ENCODE peak calls at places on chromosomes 13 and 19, in eight cellular contexts. C is thoracic aorta, P is fibroblast of pulmonary artery, V is OCI-LY7, G is foreskin fibroblast, A is psoas muscle, E is thyroid gland, J is body of pancreas. N is an unnamed sample.

GRCh38 chr19:58318297-58318696 is 8.5 kb upstream of the ZSCAN22 start:
- DNase-seq in C (no peak), P (no peak), V (no peak), G (no peak), A (no peak), E (no peak), J (no peak), N (no peak)

GRCh38 chr13:66774046-66774445 is 456.1 kb downstream of the PCDH9 start:
- DNase-seq in C (no peak), P (no peak), V (no peak), G (no peak), A (no peak), E (no peak), J (no peak), N (no peak)

GRCh38 chr13:101453784-101454201 is 1.3 kb downstream of the ITGBL1 start:
- DNase-seq in C (no peak), P (no peak), V (no peak), G (peak), A (no peak), E (peak), J (peak), N (peak)

GRCh38 chr13:80083097-80083429 is 257.9 kb downstream of the SPRY2 start:
- DNase-seq in C (no peak), P (no peak), V (no peak), G (no peak), A (no peak), E (no peak), J (no peak), N (no peak)

GRCh38 chr19:14473073-14473790 is 1.9 kb downstream of the PTGER1 start:
- DNase-seq in C (no peak), P (no peak), V (no peak), G (peak), A (no peak), E (no peak), J (no peak), N (peak)

GRCh38 chr13:98144501-98145350 is 1.8 kb downstream of the FARP1 start:
- DNase-seq in C (no peak), P (peak), V (no peak), G (peak), A (no peak), E (peak), J (peak), N (no peak)

GRCh38 chr19:38977445-38978314 is 2.1 kb upstream of the FBXO17 start:
- DNase-seq in C (no peak), P (no peak), V (no peak), G (peak), A (no peak), E (no peak), J (no peak), N (peak)

GRCh38 chr13:45728759-45729158 is 26.6 kb downstream of the CBY2 start:
- DNase-seq in C (no peak), P (peak), V (peak), G (no peak), A (no peak), E (no peak), J (no peak), N (peak)

GRCh38 chr13:26324867-26325266 is 70.9 kb downstream of the CDK8 start:
- DNase-seq in C (no peak), P (no peak), V (no peak), G (no peak), A (no peak), E (no peak), J (no peak), N (no peak)

GRCh38 chr13:60009300-60010248 is 154.2 kb downstream of the DIAPH3 start:
- DNase-seq in C (no peak), P (no peak), V (no peak), G (no peak), A (no peak), E (peak), J (peak), N (no peak)

GRCh38 chr13:32731576-32731975 is 145.3 kb downstream of the PDS5B start:
- DNase-seq in C (no peak), P (no peak), V (no peak), G (peak), A (no peak), E (no peak), J (no peak), N (no peak)

GRCh38 chr13:74230984-74231443 is 96.8 kb upstream of the KLF12 start:
- DNase-seq in C (no peak), P (no peak), V (no peak), G (no peak), A (no peak), E (no peak), J (no peak), N (no peak)

GRCh38 chr13:74221752-74222151 is 87.5 kb upstream of the KLF12 start:
- DNase-seq in C (no peak), P (no peak), V (no peak), G (no peak), A (no peak), E (no peak), J (no peak), N (no peak)

GRCh38 chr13:74227476-74228158 is 93.4 kb upstream of the KLF12 start:
- DNase-seq in C (no peak), P (no peak), V (no peak), G (no peak), A (no peak), E (no peak), J (no peak), N (no peak)

GRCh38 chr13:74229242-74229641 is 95.0 kb upstream of the KLF12 start:
- DNase-seq in C (no peak), P (no peak), V (no peak), G (peak), A (no peak), E (no peak), J (no peak), N (no peak)

GRCh38 chr13:74226791-74227475 is 92.7 kb upstream of the KLF12 start:
- DNase-seq in C (no peak), P (no peak), V (no peak), G (peak), A (no peak), E (no peak), J (no peak), N (no peak)
- TF ChIP-seq CTCF in C (no peak), P (no peak), V (no peak), G (no peak), A (no peak), E (no peak), J (no peak), N (no peak)

DNA sequence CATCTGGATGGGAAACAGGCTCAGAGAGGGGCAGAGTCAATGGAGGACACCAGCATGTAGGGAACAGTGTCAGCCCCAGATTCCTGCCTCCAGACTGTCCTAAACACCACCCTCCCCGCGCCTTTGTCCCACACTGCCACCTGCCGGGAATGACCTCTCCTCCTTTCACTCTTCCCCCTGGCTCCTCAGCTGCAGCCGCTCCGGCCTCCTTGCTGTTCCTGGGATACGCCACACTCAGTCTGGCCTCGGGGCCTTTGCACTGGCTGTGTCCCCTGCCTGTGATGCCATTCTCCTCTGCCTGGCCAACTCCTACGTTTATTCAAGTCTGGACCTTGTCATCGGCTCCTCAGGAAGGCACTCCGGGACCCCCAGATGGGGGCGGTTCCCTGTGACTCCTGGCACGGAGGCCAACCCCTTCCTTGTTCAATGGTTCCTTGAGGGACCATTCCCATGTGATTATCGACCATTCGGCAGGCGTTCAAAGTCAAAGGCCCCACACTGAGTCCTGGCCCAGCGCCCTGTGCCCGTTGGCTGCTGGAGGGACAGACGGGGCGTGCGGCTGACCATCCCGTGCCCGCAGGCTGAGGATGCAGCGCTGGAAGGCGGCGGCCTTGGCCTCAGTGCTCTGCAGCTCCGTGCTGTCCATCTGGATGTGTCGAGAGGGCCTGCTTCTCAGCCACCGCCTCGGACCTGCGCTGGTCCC is 15.8 kb downstream of the FUT6 start:
- DNase-seq in C (no peak), P (no peak), V (no peak), G (peak), A (no peak), E (no peak), J (peak), N (no peak)
- TF ChIP-seq CTCF in C (no peak), P (peak), V (peak), G (no peak), A (no peak), E (no peak), J (peak), N (no peak)

GRCh38 chr19:12117203-12117970 is 22.8 kb downstream of the ZNF20 start:
- DNase-seq in C (no peak), P (no peak), V (no peak), G (no peak), A (no peak), E (no peak), J (no peak), N (no peak)
- TF ChIP-seq CTCF in C (no peak), P (no peak), V (no peak), G (no peak), A (no peak), E (no peak), J (no peak), N (no peak)

GRCh38 chr13:42660367-42660965 is 86.5 kb downstream of the TNFSF11 start:
- DNase-seq in C (no peak), P (peak), V (peak), G (peak), A (no peak), E (no peak), J (no peak), N (no peak)
- TF ChIP-seq CTCF in C (no peak), P (peak), V (peak), G (no peak), A (no peak), E (no peak), J (no peak), N (no peak)

DNA sequence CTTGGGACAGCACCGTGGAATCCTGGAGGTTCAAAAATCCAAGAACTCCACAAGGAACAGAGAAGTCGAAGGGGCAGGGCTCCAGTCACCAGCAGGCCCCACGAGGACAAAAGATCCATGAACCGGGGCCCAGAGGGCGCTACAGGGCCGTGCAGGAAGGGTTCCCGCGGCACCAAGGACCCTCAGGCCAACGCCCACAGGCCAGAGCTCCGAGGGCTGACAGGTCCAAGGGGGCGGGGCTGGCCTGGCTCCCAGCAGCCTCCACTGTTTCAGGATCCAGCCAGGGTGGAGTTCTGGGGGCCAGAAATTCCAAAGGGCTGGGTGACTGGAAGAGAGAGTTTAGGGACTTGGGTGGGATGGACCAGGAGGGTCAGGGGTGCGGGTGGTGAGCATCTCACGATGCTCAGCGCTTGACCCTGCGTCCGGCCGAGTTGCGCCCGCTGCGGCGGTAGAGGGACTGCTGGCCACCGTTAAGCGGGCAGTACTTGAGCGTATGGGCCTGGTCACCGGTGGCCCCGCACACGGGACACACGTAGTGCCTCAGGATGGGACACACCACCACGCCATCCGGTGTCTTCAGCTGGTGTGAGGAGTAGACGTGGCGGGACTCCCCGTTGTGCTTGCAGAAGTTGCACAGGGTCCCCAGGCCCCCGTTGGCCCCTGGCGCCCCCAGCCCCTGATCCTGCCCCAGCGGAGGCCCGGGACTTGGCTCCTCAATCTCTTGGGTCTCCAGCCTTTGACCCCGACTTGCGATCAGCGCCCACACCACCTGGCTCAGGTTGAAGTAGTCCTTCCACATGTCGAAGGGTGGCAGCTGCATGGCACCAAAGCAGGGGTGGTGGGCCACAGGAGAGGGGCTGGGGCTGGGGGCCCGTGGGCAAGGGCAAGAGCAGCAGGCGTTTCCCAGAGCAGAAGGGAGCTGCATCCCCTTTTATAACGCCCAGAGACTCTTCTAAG is at the start of gene NANOS2:
- DNase-seq in C (no peak), P (peak), V (peak), G (peak), A (peak), E (no peak), J (no peak), N (no peak)
- TF ChIP-seq CTCF in C (no peak), P (peak), V (peak), G (no peak), A (no peak), E (no peak), J (no peak), N (no peak)

GRCh38 chr13:85371254-85371653 is 428.0 kb downstream of the SLITRK6 start:
- DNase-seq in C (no peak), P (no peak), V (no peak), G (no peak), A (no peak), E (no peak), J (no peak), N (no peak)
- TF ChIP-seq CTCF in C (no peak), P (no peak), V (no peak), G (no peak), A (no peak), E (no peak), J (no peak), N (no peak)

GRCh38 chr19:6021878-6022569 is 44.1 kb upstream of the RANBP3 start:
- DNase-seq in C (no peak), P (peak), V (peak), G (peak), A (peak), E (peak), J (peak), N (peak)

GRCh38 chr19:6020166-6020967 is 42.4 kb upstream of the RANBP3 start:
- DNase-seq in C (no peak), P (no peak), V (no peak), G (no peak), A (no peak), E (no peak), J (peak), N (no peak)

GRCh38 chr19:6023085-6023682 is 45.2 kb upstream of the RANBP3 start:
- DNase-seq in C (no peak), P (peak), V (no peak), G (peak), A (no peak), E (no peak), J (no peak), N (no peak)

GRCh38 chr19:6022570-6023049 is 44.7 kb upstream of the RANBP3 start:
- DNase-seq in C (no peak), P (no peak), V (no peak), G (no peak), A (no peak), E (no peak), J (no peak), N (no peak)

DNA sequence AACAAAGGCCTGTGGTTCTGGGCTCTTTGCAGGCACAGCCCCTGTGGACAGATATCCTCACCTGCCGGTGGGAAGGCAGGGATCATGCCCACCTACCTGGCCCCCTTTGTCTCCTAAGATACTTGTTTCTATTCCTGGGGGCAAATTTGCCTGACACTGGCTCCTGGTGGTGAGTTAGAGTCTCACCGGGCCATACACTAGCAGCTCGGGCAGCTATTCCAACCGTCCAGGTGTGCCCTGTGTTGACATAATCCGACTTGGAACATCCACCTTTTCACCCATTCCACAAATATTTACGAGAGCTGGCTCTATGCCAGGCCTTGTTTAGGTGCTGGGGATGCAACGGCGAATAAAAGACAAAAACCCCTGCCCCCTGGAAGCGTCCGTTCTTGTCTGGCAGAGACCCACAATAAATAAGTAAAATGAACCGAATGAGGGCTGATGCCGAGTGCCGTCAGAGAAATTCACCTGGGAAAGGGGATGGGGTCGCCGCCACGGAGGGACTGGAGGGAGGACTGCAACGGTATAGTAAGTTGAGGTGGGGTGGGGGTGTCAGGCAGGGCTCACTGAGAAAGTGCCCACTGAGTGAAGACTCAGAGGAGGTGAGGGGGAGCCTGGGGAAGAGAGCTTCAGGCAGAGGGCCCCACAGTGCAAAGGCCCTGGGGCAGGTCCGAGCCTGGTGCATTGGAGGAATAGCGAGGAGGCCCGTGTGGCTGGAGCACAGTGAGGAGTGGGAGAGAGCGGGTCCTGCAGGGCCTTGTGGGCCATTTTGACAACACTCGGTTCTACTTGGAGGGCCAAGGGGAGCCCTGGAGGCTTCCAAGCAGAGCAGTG is 43.2 kb upstream of the RANBP3 start:
- DNase-seq in C (no peak), P (no peak), V (no peak), G (no peak), A (no peak), E (no peak), J (peak), N (no peak)
- TF ChIP-seq CTCF in C (no peak), P (no peak), V (no peak), G (no peak), A (no peak), E (no peak), J (peak), N (no peak)

DNA sequence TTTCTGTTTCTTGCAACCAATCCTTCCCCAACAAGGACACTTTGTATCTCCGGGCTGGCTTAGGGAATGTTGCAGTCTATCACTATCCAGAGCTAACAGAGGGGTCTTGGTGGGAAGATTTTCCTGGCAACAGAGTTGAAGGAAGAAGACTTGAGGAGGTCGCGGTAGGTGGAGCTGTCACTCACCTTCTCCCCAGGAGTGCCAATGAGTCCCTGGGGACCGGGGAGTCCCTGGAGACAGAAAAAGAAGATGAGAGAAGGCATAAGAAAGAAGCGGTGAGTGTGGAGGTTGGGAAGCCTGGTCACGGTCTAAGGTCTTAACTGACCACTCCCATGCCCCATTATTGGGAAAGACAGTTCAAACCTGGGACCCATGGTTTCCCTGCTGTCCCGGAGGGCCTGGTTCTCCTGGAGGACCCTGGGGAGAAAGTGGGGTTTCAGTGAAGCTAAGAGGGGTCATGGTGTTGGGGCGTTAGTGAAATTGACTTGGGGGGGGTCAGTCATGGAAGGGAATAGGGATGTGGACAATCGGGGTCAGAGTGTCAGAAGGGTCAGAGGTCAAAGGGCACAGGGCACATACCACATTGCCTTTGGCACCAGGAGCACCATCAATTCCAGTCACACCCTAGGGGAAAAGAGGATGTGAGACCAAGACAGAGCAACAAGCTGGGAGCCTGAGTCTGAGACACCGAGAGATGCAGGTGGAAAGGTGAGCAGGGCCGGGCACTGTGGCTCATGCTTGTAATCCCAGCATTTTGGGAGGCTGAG is 18.7 kb downstream of the COL5A3 start:
- DNase-seq in C (no peak), P (no peak), V (no peak), G (no peak), A (no peak), E (no peak), J (no peak), N (no peak)
- TF ChIP-seq CTCF in C (no peak), P (no peak), V (no peak), G (no peak), A (no peak), E (no peak), J (no peak), N (no peak)